ENCODE peak calls at places on chromosomes 2 and 18, in five cellular contexts. L is stimulated activated CD8-positive, alpha-beta memory T cell treated with anti-CD3 and anti-CD28 coated beads, Interleukin-7, amount 100 ng/mL, for 24 hours; A is GM23338; J is HTR-8/SVneo; H is adipocyte. O is an unnamed sample.

GRCh38 chr18:11607897-11608296 is 1.5 kb upstream of the SLC35G4 start:
- DNase-seq in L (no peak), A (no peak), J (no peak), H (peak; percentile 34), O (no peak)

GRCh38 chr2:62450716-62451191 is 55.2 kb downstream of the TMEM17 start:
- DNase-seq in L (no peak), A (no peak), J (no peak), H (no peak), O (no peak)

GRCh38 chr18:67876866-67877265 is 360.3 kb upstream of the DSEL start:
- DNase-seq in L (no peak), A (no peak), J (no peak), H (no peak), O (no peak)

GRCh38 chr2:9179572-9180201 is 26.9 kb upstream of the ASAP2 start:
- DNase-seq in L (no peak), A (no peak), J (no peak), H (peak; percentile 78), O (peak; percentile 87)

GRCh38 chr2:31318360-31319336 is 84.7 kb downstream of the EHD3 start:
- DNase-seq in L (peak; percentile 0), A (no peak), J (no peak), H (peak; percentile 69), O (peak; percentile 89)

GRCh38 chr2:45184606-45185005 is 175.4 kb upstream of the SIX2 start:
- DNase-seq in L (no peak), A (no peak), J (peak; percentile 80), H (peak; percentile 37), O (peak; percentile 81)

GRCh38 chr2:42558827-42559226 is 9.6 kb upstream of the MTA3 start:
- DNase-seq in L (no peak), A (no peak), J (no peak), H (no peak), O (no peak)

GRCh38 chr2:120937736-120938131 is 202.1 kb downstream of the GLI2 start:
- DNase-seq in L (no peak), A (no peak), J (peak; percentile 56), H (peak; percentile 78), O (peak; percentile 92)

GRCh38 chr2:43136862-43137261 is 89.5 kb downstream of the ZFP36L2 start:
- DNase-seq in L (peak; percentile 55), A (no peak), J (no peak), H (no peak), O (no peak)

GRCh38 chr2:39338502-39338901 is 94.7 kb upstream of the CDKL4 start:
- DNase-seq in L (no peak), A (no peak), J (no peak), H (no peak), O (no peak)

GRCh38 chr2:129777146-129777545 is 202.3 kb upstream of the RAB6C start:
- DNase-seq in L (no peak), A (no peak), J (no peak), H (no peak), O (no peak)

GRCh38 chr2:221571108-221571390 is 1.1 kb downstream of the EPHA4 start:
- DNase-seq in L (no peak), A (no peak), J (no peak), H (peak; percentile 29), O (no peak)